ENCODE peak calls at places on chromosomes 2 and 18, in five cellular contexts. A, D, G, M and X are unnamed samples. For H3K36me3 and H3K4me1, the result is how much of the 10 kb centered on the place peaks cover.

GRCh38 chr18:46793565-46793964 is 36.7 kb upstream of the ST8SIA5 start:
- DNase-seq in G (no peak), A (no peak), M (peak), D (no peak), X (no peak)

GRCh38 chr2:86238354-86238753 is 39.1 kb downstream of the MRPL35 start:
- DNase-seq in G (no peak), D (peak), M (no peak), A (no peak), X (no peak)

GRCh38 chr2:100733344-100734187 is 86.4 kb upstream of the NPAS2 start:
- DNase-seq in G (no peak), M (peak), A (no peak), D (no peak), X (no peak)

GRCh38 chr2:68043719-68044498 is 18.9 kb downstream of the C1D start:
- DNase-seq in M (no peak), D (no peak), G (no peak), A (no peak), X (no peak)

GRCh38 chr2:156343940-156344301 is 11.4 kb upstream of the NR4A2 start:
- DNase-seq in G (no peak), A (no peak), M (no peak), D (no peak), X (peak)

GRCh38 chr2:222756951-222757645 is 85.6 kb downstream of the MOGAT1 start:
- DNase-seq in D (no peak), M (no peak), A (no peak), G (no peak), X (peak)

GRCh38 chr2:158815166-158815565 is 20.0 kb downstream of the DAPL1 start:
- DNase-seq in M (no peak), G (no peak), D (no peak), A (no peak), X (no peak)

GRCh38 chr2:8119782-8120551 is 561.9 kb upstream of the ID2 start:
- DNase-seq in G (no peak), D (peak), A (no peak), M (no peak), X (peak)

GRCh38 chr2:219327719-219328118 is 4.8 kb downstream of the RESP18 start:
- DNase-seq in G (no peak), D (no peak), A (no peak), M (no peak), X (no peak)

GRCh38 chr2:177816740-177817139 is 255.8 kb downstream of the PDE11A start:
- DNase-seq in G (no peak), A (no peak), D (no peak), M (no peak), X (no peak)

GRCh38 chr18:80147037-80147417 is 38.0 kb downstream of the ADNP2 start:
- DNase-seq in D (no peak), G (no peak), M (no peak), A (no peak), X (no peak)

GRCh38 chr2:162172802-162173201 is 20.8 kb upstream of the GCG start:
- DNase-seq in G (no peak), D (no peak), M (no peak), A (no peak), X (no peak)

GRCh38 chr2:63500398-63500797 is 87.9 kb downstream of the WDPCP start:
- DNase-seq in A (no peak), G (no peak), M (no peak), D (no peak), X (no peak)

GRCh38 chr2:123086613-123087012 is 938.5 kb upstream of the CNTNAP5 start:
- DNase-seq in A (no peak), M (no peak), D (no peak), G (no peak), X (no peak)

GRCh38 chr2:113974727-113975126 is 84.8 kb downstream of the ACTR3 start:
- DNase-seq in A (no peak), M (no peak), G (no peak), D (no peak), X (no peak)

GRCh38 chr2:128780434-128781080 is 461.9 kb upstream of the HS6ST1 start:
- DNase-seq in G (no peak), D (no peak), A (peak), M (no peak), X (no peak)

GRCh38 chr2:85811173-85811849 is 57.5 kb downstream of the ATOH8 start:
- DNase-seq in A (no peak), M (peak), G (peak), D (no peak), X (peak)

GRCh38 chr2:230816735-230817134 is 48.0 kb upstream of the ITM2C start:
- DNase-seq in A (no peak), D (no peak), G (peak), M (no peak), X (no peak)

GRCh38 chr2:155372969-155373368 is 674.5 kb downstream of the KCNJ3 start:
- DNase-seq in D (no peak), G (no peak), A (no peak), M (peak), X (no peak)

GRCh38 chr2:112957511-112957910 is 20.3 kb upstream of the IL36G start:
- DNase-seq in D (no peak), A (no peak), M (no peak), G (no peak), X (no peak)

GRCh38 chr18:3653263-3653858 is 203.4 kb downstream of the TGIF1 start:
- DNase-seq in G (no peak), A (no peak), M (no peak), D (no peak), X (no peak)

GRCh38 chr2:54271843-54272600 is 16.0 kb upstream of the TSPYL6 start:
- DNase-seq in D (no peak), G (no peak), M (no peak), A (no peak), X (no peak)

GRCh38 chr2:63301481-63301880 is 250.9 kb downstream of the OTX1 start:
- DNase-seq in D (no peak), A (no peak), M (peak), G (no peak), X (no peak)

GRCh38 chr2:117985092-117985491 is 28.8 kb downstream of the CCDC93 start:
- DNase-seq in A (no peak), G (no peak), D (no peak), M (peak), X (no peak)

GRCh38 chr2:46358713-46359112 is 61.5 kb downstream of the EPAS1 start:
- DNase-seq in A (no peak), D (no peak), G (no peak), M (no peak), X (no peak)
- H3K36me3 ChIP-seq in A (under half), D (under half), G (half or more), M (under half), X (under half)

DNA sequence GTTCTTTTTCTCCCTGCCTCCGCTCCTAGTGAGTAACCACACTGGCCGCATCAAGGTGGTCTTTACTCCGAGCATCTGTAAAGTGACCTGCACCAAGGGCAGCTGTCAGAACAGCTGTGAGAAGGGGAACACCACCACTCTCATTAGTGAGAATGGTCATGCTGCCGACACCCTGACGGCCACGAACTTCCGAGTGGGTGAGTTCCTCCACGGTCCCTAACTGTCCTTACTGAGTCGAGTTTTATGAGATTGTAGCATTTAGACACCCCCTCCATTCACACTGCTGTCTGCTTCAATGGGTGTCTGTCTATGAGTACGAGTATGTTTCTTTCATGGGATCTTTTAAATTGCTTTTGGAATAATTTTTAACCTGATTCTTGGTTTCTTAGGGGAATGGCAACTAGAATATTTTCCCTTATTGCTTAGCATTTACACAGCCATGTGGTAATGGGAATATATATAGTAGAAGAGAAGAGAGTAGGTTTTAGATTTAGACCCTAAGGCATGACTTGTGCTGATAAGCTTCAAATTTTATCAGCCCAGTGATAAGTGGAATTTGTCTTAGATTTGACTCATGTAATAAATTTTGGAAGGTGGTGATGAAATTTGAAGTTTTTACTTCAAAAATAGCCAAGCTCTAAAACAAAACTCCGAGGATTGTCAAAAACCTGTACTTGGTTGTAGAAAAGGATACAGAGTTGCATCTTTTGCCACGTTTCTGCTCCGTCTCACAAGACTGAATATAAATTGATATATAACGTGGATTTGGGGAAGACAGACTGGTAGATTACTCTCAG is 188.2 kb downstream of the LTBP1 start:
- DNase-seq in M (no peak), G (no peak), D (no peak), A (no peak), X (no peak)
- H3K4me1 ChIP-seq in M (under half), G (under half), D (under half), A (under half), X (under half)

DNA sequence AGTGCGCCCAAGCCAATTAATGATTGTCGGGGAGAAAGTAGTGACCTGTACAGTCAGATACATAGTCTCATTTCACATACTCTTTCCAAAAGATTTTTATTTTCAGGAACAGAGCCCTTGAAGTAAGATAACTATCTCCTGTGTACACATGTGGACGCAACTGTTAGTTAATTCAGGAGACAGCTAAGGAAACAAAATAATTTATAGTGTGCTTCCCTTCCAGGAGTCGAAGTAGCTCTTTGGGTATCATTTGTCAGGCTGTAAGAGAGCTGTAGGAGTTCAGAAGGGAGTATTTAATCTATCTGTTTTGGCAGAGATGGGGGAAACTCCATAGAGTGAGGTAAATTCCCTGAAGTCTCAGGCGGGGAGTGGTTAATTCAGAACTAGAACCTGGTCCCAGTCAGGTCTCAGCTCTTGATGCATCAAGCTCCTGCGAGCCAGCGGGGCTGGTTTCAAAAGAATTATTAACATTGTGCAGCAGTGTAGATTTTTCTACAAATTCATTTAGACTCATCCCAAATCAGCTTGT is 63.0 kb downstream of the MAPK4 start:
- DNase-seq in A (no peak), D (no peak), M (no peak), G (no peak), X (no peak)
- H3K27ac ChIP-seq in A (no peak), D (no peak), M (no peak), G (no peak), X (no peak)

DNA sequence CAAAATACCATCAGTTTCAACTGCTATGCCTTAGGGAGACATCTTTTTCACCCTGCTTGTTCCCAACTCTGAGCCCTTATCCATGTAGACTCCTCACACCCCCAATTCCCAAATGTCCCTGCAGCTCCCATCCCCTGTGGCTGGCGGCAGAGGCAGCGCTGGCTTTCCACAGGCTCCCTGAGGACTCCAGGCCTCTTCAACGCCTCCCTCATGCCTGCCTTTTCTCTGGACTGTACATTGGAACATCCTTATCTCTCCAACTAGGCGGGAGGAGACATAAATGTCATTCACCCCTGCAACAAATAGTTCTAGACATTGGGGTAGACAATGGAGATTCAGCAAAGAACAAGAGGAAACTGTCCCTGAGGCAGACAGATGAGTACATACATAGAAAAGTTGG is 59.0 kb upstream of the FZD7 start:
- DNase-seq in A (no peak), M (no peak), G (no peak), D (no peak), X (no peak)
- H3K36me3 ChIP-seq in A (under half), M (under half), G (under half), D (under half), X (under half)

GRCh38 chr2:214410918-214411554 is at the start of gene VWC2L:
- DNase-seq in A (peak), G (peak), D (no peak), M (peak), X (peak)

GRCh38 chr2:214412679-214413078 is 1.8 kb downstream of the VWC2L start:
- DNase-seq in A (no peak), D (no peak), G (no peak), M (no peak), X (no peak)

DNA sequence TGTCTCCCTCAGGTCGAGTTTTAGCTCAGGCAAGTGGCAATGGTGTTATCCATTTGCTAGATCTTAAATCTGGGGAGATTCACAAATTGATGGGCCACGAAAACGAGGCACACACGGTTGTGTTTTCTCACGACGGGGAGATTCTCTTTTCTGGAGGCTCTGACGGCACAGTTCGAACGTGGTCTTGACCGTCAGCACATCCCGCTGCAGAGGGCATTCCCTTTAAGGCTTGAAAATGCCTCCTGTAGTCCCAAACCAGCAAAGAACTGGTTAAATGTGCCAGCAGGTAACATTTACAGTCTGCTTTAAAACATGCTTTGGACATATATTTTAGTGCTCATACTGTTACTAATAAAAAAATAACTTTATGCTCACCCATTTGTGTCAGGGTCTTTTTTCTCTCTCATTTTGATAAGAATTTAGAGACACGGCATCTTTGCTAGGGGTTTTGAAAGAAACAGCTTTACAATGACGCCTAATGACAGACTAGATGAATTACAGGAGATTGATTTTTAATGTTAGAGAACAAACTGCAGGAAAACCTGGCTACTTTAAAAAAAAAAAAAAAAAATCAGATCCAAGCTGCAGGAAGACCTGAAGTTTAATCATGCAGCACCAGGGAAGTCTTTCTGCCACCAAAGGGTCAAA is 602 bp upstream of the VWC2L start:
- DNase-seq in M (peak), D (no peak), A (no peak), G (no peak), X (no peak)
- H3K4me1 ChIP-seq in M (under half), D (under half), A (under half), G (under half), X (under half)

GRCh38 chr2:164816046-164816445 is 25.6 kb downstream of the COBLL1 start:
- DNase-seq in A (no peak), D (no peak), M (no peak), G (no peak), X (no peak)
- H3K27ac ChIP-seq in A (no peak), D (no peak), M (no peak), G (no peak), X (no peak)

GRCh38 chr2:105344704-105345345 is 7.5 kb downstream of the C2orf49 start:
- DNase-seq in D (no peak), G (no peak), A (no peak), M (peak), X (peak)
- H3K36me3 ChIP-seq in D (half or more), G (half or more), A (under half), M (half or more), X (half or more)

DNA sequence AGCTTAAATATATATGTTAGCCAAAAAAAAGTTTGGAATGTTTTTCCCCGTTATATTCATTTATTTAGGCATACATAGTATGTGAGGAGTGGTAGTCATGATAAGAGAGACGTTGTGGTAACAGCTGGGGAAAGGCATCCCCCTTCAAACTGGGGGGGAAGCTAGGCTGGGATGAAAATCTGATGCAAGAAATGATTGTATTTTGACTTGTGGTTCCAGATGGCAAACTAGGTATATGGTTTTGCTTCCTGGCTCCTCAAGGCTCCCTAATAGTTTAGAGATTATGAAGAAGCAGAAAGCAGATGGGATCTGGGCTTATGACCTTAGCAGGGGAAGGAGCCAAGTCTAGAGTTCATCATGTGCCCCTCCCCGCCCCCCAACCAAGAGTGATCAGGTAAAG is 30.2 kb downstream of the ITGA6 start:
- DNase-seq in G (no peak), A (no peak), D (no peak), M (no peak), X (no peak)
- H3K4me1 ChIP-seq in G (half or more), A (under half), D (under half), M (half or more), X (half or more)